ENCODE peak calls at places on chromosome 10, in eight cellular contexts. M is endothelial cell of umbilical vein; S is Panc1; L is CD8-positive, alpha-beta T cell; P is fibroblast of the aortic adventitia; U is stomach; K is BJ; A is endodermal cell. B is an unnamed sample.

GRCh38 chr10:31619410-31620095 is 300.5 kb downstream of the ZEB1 start:
- DNase-seq in M (no peak), K (no peak), A (no peak), U (no peak), P (no peak), S (no peak), L (no peak), B (peak)

GRCh38 chr10:79070611-79071534 is 2.1 kb downstream of the ZMIZ1 start:
- DNase-seq in M (peak), S (no peak), K (no peak), A (peak), U (peak), L (no peak), P (peak), B (peak)

GRCh38 chr10:30219977-30220751 is 128.9 kb downstream of the MTPAP start:
- DNase-seq in U (no peak), A (no peak), P (no peak), K (no peak), S (no peak), L (no peak), M (peak), B (peak)

GRCh38 chr10:52334595-52334994 is 20.5 kb downstream of the DKK1 start:
- DNase-seq in S (no peak), U (no peak), L (no peak), M (peak), K (no peak), P (no peak), A (no peak), B (no peak)

GRCh38 chr10:12750526-12751201 is 250.8 kb downstream of the CCDC3 start:
- DNase-seq in A (peak), S (no peak), M (no peak), P (peak), K (no peak), U (no peak), L (no peak), B (no peak)

GRCh38 chr10:30368065-30368718 is 19.1 kb upstream of the MTPAP start:
- DNase-seq in L (no peak), K (no peak), S (no peak), M (no peak), U (no peak), A (peak), P (peak), B (peak)

GRCh38 chr10:13987472-13987871 is 343.3 kb downstream of the FRMD4A start:
- DNase-seq in K (no peak), L (no peak), P (peak), S (no peak), M (peak), U (no peak), A (no peak), B (peak)

GRCh38 chr10:89042547-89042946 is 51.9 kb downstream of the FAS start:
- DNase-seq in P (no peak), S (no peak), U (no peak), L (no peak), A (no peak), M (no peak), K (no peak), B (no peak)

GRCh38 chr10:17025444-17026295 is 103.9 kb downstream of the CUBN start:
- DNase-seq in M (peak), L (peak), A (peak), P (peak), S (no peak), U (no peak), K (peak), B (peak)

GRCh38 chr10:35822316-35822715 is 180.2 kb upstream of the FZD8 start:
- DNase-seq in P (peak), A (peak), U (peak), K (no peak), S (no peak), M (no peak), L (no peak), B (peak)

GRCh38 chr10:63866075-63866746 is 345.0 kb downstream of the REEP3 start:
- DNase-seq in M (peak), K (no peak), U (peak), L (peak), S (peak), A (peak), P (peak), B (peak)

GRCh38 chr10:79081353-79082034 is 12.7 kb downstream of the ZMIZ1 start:
- DNase-seq in S (no peak), K (peak), L (no peak), U (no peak), P (peak), A (no peak), M (no peak), B (peak)

GRCh38 chr10:22633528-22633927 is 80.8 kb downstream of the PIP4K2A start:
- DNase-seq in M (no peak), A (no peak), S (no peak), U (no peak), K (no peak), L (no peak), P (no peak), B (no peak)

GRCh38 chr10:101995451-101996063 is 60.4 kb downstream of the ARMH3 start:
- DNase-seq in K (no peak), A (no peak), L (no peak), P (peak), U (no peak), M (peak), S (no peak), B (peak)

GRCh38 chr10:18561861-18562551 is 89.4 kb downstream of the NSUN6 start:
- DNase-seq in S (no peak), K (no peak), P (no peak), A (no peak), U (no peak), M (no peak), L (no peak), B (no peak)

GRCh38 chr10:30820282-30820991 is 190.9 kb upstream of the LYZL2 start:
- DNase-seq in M (peak), L (no peak), S (no peak), P (peak), K (peak), U (no peak), A (no peak), B (peak)

GRCh38 chr10:121592155-121592890 is 5.9 kb downstream of the FGFR2 start:
- DNase-seq in U (no peak), L (no peak), M (no peak), K (no peak), A (no peak), P (no peak), S (no peak), B (no peak)
- TF ChIP-seq CTCF in U (no peak), L (no peak), M (no peak), K (no peak), A (peak), P (no peak), S (peak), B (no peak)

GRCh38 chr10:123149568-123150228 is 1.8 kb downstream of the HMX2 start:
- DNase-seq in P (no peak), A (peak), U (no peak), K (no peak), L (peak), S (no peak), M (peak), B (peak)

GRCh38 chr10:123150986-123151738 is 3.0 kb upstream of the BUB3 start:
- DNase-seq in S (no peak), M (peak), U (no peak), K (no peak), P (no peak), A (peak), L (no peak), B (peak)

GRCh38 chr10:123149162-123149567 is 1.2 kb downstream of the HMX2 start:
- DNase-seq in S (no peak), U (no peak), M (no peak), P (no peak), L (no peak), A (peak), K (no peak), B (no peak)

GRCh38 chr10:123148414-123149161 is 652 bp downstream of the HMX2 start:
- DNase-seq in L (no peak), K (no peak), S (no peak), U (no peak), M (no peak), P (no peak), A (peak), B (no peak)

DNA sequence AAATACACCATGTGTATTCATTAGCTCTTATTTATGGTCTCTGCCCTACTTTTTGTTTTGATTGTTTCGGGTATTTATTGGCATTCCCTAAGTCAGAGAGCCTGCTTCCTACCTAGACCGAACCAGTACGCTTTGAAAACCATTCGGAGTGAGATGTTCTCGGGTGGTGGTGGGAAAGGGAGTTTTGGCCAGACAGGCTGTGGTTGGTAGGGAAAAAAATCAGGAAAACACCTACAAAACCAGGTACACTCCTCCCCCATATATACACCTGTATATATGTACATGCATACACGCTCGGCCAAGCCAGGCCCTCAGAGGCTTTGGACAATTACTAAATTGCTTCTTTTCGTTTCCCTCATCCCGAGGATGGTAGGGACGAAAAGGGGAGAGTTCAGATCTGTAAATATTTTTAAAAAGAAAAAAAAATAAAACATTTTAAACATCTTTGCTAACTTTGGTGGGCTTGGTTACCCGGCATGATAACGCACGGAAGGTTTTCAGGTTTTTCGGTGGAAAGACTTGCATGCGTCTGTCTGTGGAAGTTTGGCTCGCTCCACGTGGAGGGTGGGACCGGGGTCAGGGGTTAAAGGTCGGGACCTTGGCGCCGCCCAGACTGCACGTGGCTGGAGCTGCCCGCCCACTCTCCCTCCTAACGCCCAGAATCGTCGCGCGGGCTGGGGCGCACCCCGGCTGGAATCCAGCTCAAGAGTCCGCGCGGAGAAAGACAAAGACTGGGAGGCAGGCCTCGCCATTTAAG is 2.5 kb downstream of the HMX2 start:
- DNase-seq in M (no peak), P (no peak), A (no peak), S (no peak), U (no peak), L (no peak), K (no peak), B (no peak)
- H3K4me3 ChIP-seq in M (peak), P (peak), A (peak), S (peak), U (peak), L (peak), K (peak), B (peak)

GRCh38 chr10:77318739-77319138 is 318.9 kb downstream of the KCNMA1 start:
- DNase-seq in P (no peak), A (no peak), M (no peak), K (no peak), U (no peak), S (no peak), L (no peak), B (no peak)

GRCh38 chr10:77320852-77321496 is 316.6 kb downstream of the KCNMA1 start:
- DNase-seq in L (no peak), A (no peak), U (no peak), P (peak), S (no peak), K (peak), M (no peak), B (peak)

GRCh38 chr10:77321868-77322267 is 315.7 kb downstream of the KCNMA1 start:
- DNase-seq in S (no peak), P (no peak), K (no peak), M (no peak), A (no peak), U (no peak), L (no peak), B (peak)

GRCh38 chr10:77317221-77317620 is 320.4 kb downstream of the KCNMA1 start:
- DNase-seq in L (no peak), K (no peak), M (no peak), A (no peak), U (no peak), S (no peak), P (no peak), B (no peak)

DNA sequence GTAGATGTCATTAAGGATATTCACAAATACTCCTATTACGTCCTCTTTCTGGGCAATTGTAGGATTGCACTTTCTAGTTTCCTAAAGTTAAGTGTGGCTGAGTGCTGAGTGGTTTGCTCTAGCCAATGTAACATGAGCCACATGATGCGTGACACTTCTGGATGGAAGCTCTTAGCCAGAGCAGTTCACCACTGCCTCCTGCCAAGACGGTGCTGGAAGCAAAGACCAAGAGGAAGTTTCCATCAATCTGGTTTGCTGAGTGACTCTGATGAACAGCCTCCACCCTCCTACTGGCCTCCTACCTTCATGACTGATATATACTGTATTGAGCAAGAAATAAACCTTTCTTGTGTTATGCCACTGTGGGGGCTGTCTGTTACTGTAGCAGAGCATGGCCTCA is 318.1 kb downstream of the KCNMA1 start:
- DNase-seq in S (no peak), L (no peak), A (no peak), P (peak), M (no peak), U (no peak), K (no peak), B (peak)
- TF ChIP-seq CTCF in S (no peak), L (no peak), A (no peak), P (no peak), M (no peak), U (no peak), K (no peak), B (no peak)

GRCh38 chr10:75294031-75294437 is 58.3 kb upstream of the COMTD1 start:
- DNase-seq in S (no peak), K (no peak), M (peak), P (peak), U (no peak), L (no peak), A (no peak), B (no peak)
- H3K4me3 ChIP-seq in S (no peak), K (no peak), M (no peak), P (no peak), U (peak), L (no peak), A (no peak), B (no peak)

B was measured in AG10803.